ENCODE peak calls at places on chromosome 9, in ten cellular contexts. I is SJSA1; J is CD8-positive, alpha-beta T cell; D is fibroblast of lung; Y is lower lobe of right lung; N is left ventricle myocardium inferior; W is cardiac muscle cell; E is CD4-positive, CD25-positive, alpha-beta regulatory T cell; R is aorta; G is thoracic aorta. S is an unnamed sample.

GRCh38 chr9:105067895-105068580 is 140.1 kb upstream of the ABCA1 start:
- DNase-seq in I (no peak), J (no peak), D (peak; percentile 39), Y (no peak), N (no peak), W (peak; percentile 73), E (no peak), R (no peak), G (no peak), S (no peak)

GRCh38 chr9:134422701-134423100 is 96.4 kb downstream of the RXRA start:
- DNase-seq in I (no peak), J (no peak), D (no peak), Y (peak; percentile 65), N (no peak), W (no peak), E (no peak), R (no peak), G (no peak), S (no peak)

GRCh38 chr9:132144708-132145365 is 17.0 kb upstream of the NTNG2 start:
- DNase-seq in I (no peak), J (no peak), D (no peak), Y (no peak), N (no peak), W (peak; percentile 28), E (no peak), R (no peak), G (no peak), S (no peak)

GRCh38 chr9:34059954-34060353 is 11.3 kb upstream of the UBAP2 start:
- DNase-seq in I (no peak), J (no peak), D (no peak), Y (no peak), N (no peak), W (no peak), E (no peak), R (no peak), G (no peak), S (no peak)

GRCh38 chr9:133780962-133781827 is 43.0 kb upstream of the SARDH start:
- DNase-seq in I (no peak), J (no peak), D (no peak), Y (no peak), N (no peak), W (no peak), E (no peak), R (peak; percentile 35), G (no peak), S (no peak)

GRCh38 chr9:20186231-20186630 is 397.4 kb upstream of the SLC24A2 start:
- DNase-seq in I (no peak), J (no peak), D (no peak), Y (no peak), N (no peak), W (no peak), E (no peak), R (no peak), G (no peak), S (no peak)

GRCh38 chr9:126781717-126782388 is 23.0 kb upstream of the ZBTB43 start:
- DNase-seq in I (peak; percentile 80), J (peak; percentile 89), D (peak; percentile 70), Y (peak; percentile 88), N (peak; percentile 83), W (peak; percentile 81), E (peak; percentile 73), R (peak; percentile 81), G (peak; percentile 18), S (peak; percentile 71)

GRCh38 chr9:15711531-15712295 is 158.9 kb downstream of the CCDC171 start:
- DNase-seq in I (no peak), J (no peak), D (peak; percentile 72), Y (no peak), N (no peak), W (peak; percentile 47), E (no peak), R (no peak), G (no peak), S (no peak)

GRCh38 chr9:21549251-21549765 is 67.2 kb upstream of the IFNE start:
- DNase-seq in I (no peak), J (no peak), D (peak; percentile 99), Y (no peak), N (no peak), W (peak; percentile 97), E (no peak), R (peak; percentile 43), G (no peak), S (no peak)

GRCh38 chr9:91099471-91099870 is 262.2 kb downstream of the AUH start:
- DNase-seq in I (no peak), J (no peak), D (no peak), Y (no peak), N (no peak), W (no peak), E (no peak), R (no peak), G (no peak), S (no peak)
- H3K4me1 ChIP-seq in I (peaks cover 16% of the 10 kb centered on the region), J (peaks cover 35% of the 10 kb centered on the region), D (peaks cover 24% of the 10 kb centered on the region), Y (peaks cover 24% of the 10 kb centered on the region), N (peaks cover 45% of the 10 kb centered on the region), W (peaks cover 45% of the 10 kb centered on the region), E (peaks cover 29% of the 10 kb centered on the region), R (no peaks in the 10 kb centered on the region), G (peaks cover 22% of the 10 kb centered on the region), S (peaks cover 3% of the 10 kb centered on the region)

GRCh38 chr9:101398930-101399640 is 434 bp downstream of the ZNF189 start:
- DNase-seq in I (peak; percentile 45), J (no peak), D (peak; percentile 2), Y (no peak), N (no peak), W (no peak), E (no peak), R (no peak), G (peak; percentile 5), S (no peak)

GRCh38 chr9:101399641-101399965 is 952 bp downstream of the ZNF189 start:
- DNase-seq in I (no peak), J (no peak), D (peak; percentile 7), Y (no peak), N (no peak), W (no peak), E (no peak), R (no peak), G (no peak), S (no peak)

GRCh38 chr9:101408374-101409078 is 9.9 kb downstream of the ZNF189 start:
- DNase-seq in I (no peak), J (no peak), D (peak; percentile 20), Y (no peak), N (no peak), W (no peak), E (no peak), R (no peak), G (no peak), S (no peak)

GRCh38 chr9:101400120-101400519 is 1.5 kb downstream of the ZNF189 start:
- DNase-seq in I (no peak), J (no peak), D (no peak), Y (no peak), N (peak; percentile 30), W (peak; percentile 74), E (no peak), R (peak; percentile 27), G (no peak), S (no peak)

DNA sequence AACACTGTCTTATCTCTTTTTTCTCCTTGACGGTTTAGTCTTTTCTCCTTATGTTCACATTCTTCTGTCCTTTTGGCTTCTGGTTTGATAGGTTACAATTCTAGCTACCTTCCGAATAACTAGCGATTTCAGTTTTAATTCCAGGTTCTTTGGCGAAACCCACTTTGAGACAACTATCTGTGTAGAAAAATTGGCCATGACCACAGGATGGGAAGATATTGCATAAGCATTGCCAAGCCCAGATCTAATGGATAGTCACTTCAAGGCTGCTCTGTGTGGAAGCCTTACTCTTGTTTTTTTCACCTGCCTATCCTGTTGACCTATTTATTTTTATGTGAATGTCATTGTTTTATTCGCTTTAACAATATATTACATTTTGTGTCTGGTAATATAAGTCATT is 5.2 kb downstream of the ZNF189 start:
- DNase-seq in I (no peak), J (no peak), D (no peak), Y (no peak), N (no peak), W (no peak), E (no peak), R (no peak), G (no peak), S (no peak)
- H3K9me3 ChIP-seq in I (peaks cover 20% of the 10 kb centered on the region), J (peaks cover 25% of the 10 kb centered on the region), D (peaks cover 13% of the 10 kb centered on the region), Y (peaks cover 59% of the 10 kb centered on the region), N (peaks cover 75% of the 10 kb centered on the region), W (peaks cover 5% of the 10 kb centered on the region), E (peaks cover 50% of the 10 kb centered on the region), R (peaks cover 11% of the 10 kb centered on the region), G (peaks cover 49% of the 10 kb centered on the region), S (peaks cover 38% of the 10 kb centered on the region)

DNA sequence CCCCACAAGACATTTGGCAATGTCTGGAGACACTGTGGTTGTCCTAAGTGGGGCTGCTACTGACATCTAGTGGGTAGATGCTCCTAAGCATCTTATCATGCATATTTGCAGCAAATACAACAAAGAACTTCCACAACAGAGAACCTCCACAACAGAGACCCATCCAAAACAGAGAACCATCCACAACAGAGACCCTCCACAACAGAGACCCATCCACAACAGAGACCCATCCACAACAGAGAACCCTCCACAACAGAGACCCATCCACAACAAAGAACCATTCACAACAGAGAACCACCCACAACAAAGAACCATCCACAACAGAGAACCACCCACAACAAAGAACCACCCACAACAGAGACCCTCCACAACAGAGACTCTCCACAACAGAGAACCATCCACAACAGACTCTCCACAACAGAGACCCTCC is 32.8 kb downstream of the ARPC5L start:
- DNase-seq in I (no peak), J (peak; percentile 47), D (peak; percentile 61), Y (no peak), N (no peak), W (peak; percentile 72), E (peak; percentile 53), R (no peak), G (no peak), S (no peak)
- H3K27ac ChIP-seq in I (no peak overlapping the region), J (no peak overlapping the region), D (no peak overlapping the region), Y (no peak overlapping the region), N (no peak overlapping the region), W (no peak overlapping the region), E (no peak overlapping the region), R (no peak overlapping the region), G (no peak overlapping the region), S (no peak overlapping the region)

GRCh38 chr9:130741024-130741305 is 47.4 kb downstream of the EXOSC2 start:
- DNase-seq in I (no peak), J (no peak), D (no peak), Y (no peak), N (no peak), W (no peak), E (no peak), R (no peak), G (no peak), S (no peak)

GRCh38 chr9:130745829-130746228 is 52.2 kb downstream of the EXOSC2 start:
- DNase-seq in I (no peak), J (no peak), D (no peak), Y (no peak), N (no peak), W (no peak), E (no peak), R (no peak), G (no peak), S (no peak)

GRCh38 chr9:130745210-130745800 is 51.7 kb downstream of the EXOSC2 start:
- DNase-seq in I (no peak), J (no peak), D (no peak), Y (no peak), N (no peak), W (no peak), E (no peak), R (no peak), G (no peak), S (no peak)

GRCh38 chr9:130741831-130742449 is 48.4 kb downstream of the EXOSC2 start:
- DNase-seq in I (no peak), J (no peak), D (peak; percentile 47), Y (no peak), N (no peak), W (peak; percentile 22), E (no peak), R (no peak), G (no peak), S (no peak)

GRCh38 chr9:130743644-130744043 is 50.1 kb downstream of the EXOSC2 start:
- DNase-seq in I (no peak), J (no peak), D (no peak), Y (no peak), N (no peak), W (no peak), E (no peak), R (no peak), G (no peak), S (no peak)
- H3K4me1 ChIP-seq in I (peaks cover 5% of the 10 kb centered on the region), J (peaks cover 6% of the 10 kb centered on the region), D (no peaks in the 10 kb centered on the region), Y (no peaks in the 10 kb centered on the region), N (peaks cover 18% of the 10 kb centered on the region), W (no peaks in the 10 kb centered on the region), E (no peaks in the 10 kb centered on the region), R (no peaks in the 10 kb centered on the region), G (no peaks in the 10 kb centered on the region), S (no peaks in the 10 kb centered on the region)

S was measured in breast epithelium.